ENCODE peak calls at places on chromosomes 11 and 22, in four cellular contexts. F is naive thymus-derived CD4-positive, alpha-beta T cell; A is T-helper 9 cell; E is left colon. D is an unnamed sample.

GRCh38 chr11:13269775-13270174 is 7.8 kb upstream of the BMAL1 start:
- DNase-seq in E (no peak), F (no peak), A (no peak), D (no peak)

GRCh38 chr11:6755303-6755952 is 16.3 kb downstream of the OR2AG2 start:
- DNase-seq in A (peak), F (no peak), E (peak), D (peak)

GRCh38 chr11:129163714-129164164 is 28.4 kb downstream of the ARHGAP32 start:
- DNase-seq in F (no peak), E (no peak), A (no peak), D (no peak)

GRCh38 chr22:36197065-36197440 is 4.6 kb downstream of the APOL4 start:
- DNase-seq in F (no peak), A (no peak), E (no peak), D (no peak)

GRCh38 chr22:27804683-27805297 is 3.2 kb upstream of the MN1 start:
- DNase-seq in A (peak), F (peak), E (peak), D (no peak)

GRCh38 chr11:9784602-9785315 is 120.9 kb downstream of the SWAP70 start:
- DNase-seq in F (no peak), E (no peak), A (no peak), D (no peak)

GRCh38 chr11:93238956-93239355 is 41.2 kb upstream of the SLC36A4 start:
- DNase-seq in F (no peak), E (no peak), A (no peak), D (no peak)

GRCh38 chr22:44497218-44497903 is 672 bp downstream of the RTL6 start:
- DNase-seq in A (no peak), F (peak), E (peak), D (no peak)

GRCh38 chr22:37260939-37261338 is 16.9 kb upstream of the RAC2 start:
- DNase-seq in A (no peak), E (peak), F (peak), D (peak)

GRCh38 chr22:33240901-33241300 is 182.7 kb upstream of the SYN3 start:
- DNase-seq in F (no peak), A (no peak), E (no peak), D (no peak)

GRCh38 chr22:48699531-48699930 is 1128.1 kb downstream of the BRD1 start:
- DNase-seq in E (no peak), F (no peak), A (no peak), D (no peak)

GRCh38 chr11:125070699-125071254 is 7.7 kb downstream of the SLC37A2 start:
- DNase-seq in E (peak), A (no peak), F (no peak), D (no peak)

D was measured in CD8-positive, alpha-beta memory T cell.